ENCODE peak calls at places on chromosomes 4 and X, in five cellular contexts. P is neural crest cell, G is fibroblast of lung, D is ovary, N is A549. T is an unnamed sample.

GRCh38 chrX:32530802-32531403 is 680.4 kb downstream of the DMD start:
- DNase-seq in G (peak; percentile 14), D (no peak), N (no peak), P (peak; percentile 36), T (no peak)

GRCh38 chrX:24241822-24242648 is 71.8 kb downstream of the SUPT20HL2 start:
- DNase-seq in P (no peak), G (peak; percentile 27), D (no peak), N (peak; percentile 48), T (no peak)

GRCh38 chr4:20356565-20356964 is 104.9 kb downstream of the SLIT2 start:
- DNase-seq in N (no peak), G (peak; percentile 45), P (peak; percentile 13), D (no peak), T (no peak)

GRCh38 chr4:112183252-112183651 is 38.0 kb downstream of the FAM241A start:
- DNase-seq in P (no peak), N (no peak), G (peak; percentile 67), D (no peak), T (no peak)

GRCh38 chr4:128861856-128862518 is 52.5 kb downstream of the JADE1 start:
- DNase-seq in D (no peak), P (no peak), N (no peak), G (no peak), T (no peak)

GRCh38 chrX:40010550-40011364 is 87.0 kb downstream of the BCOR start:
- DNase-seq in P (no peak), G (no peak), D (no peak), N (no peak), T (no peak)

GRCh38 chr4:165331316-165331715 is 3.8 kb downstream of the MSMO1 start:
- DNase-seq in D (no peak), P (no peak), G (peak; percentile 44), N (no peak), T (no peak)

GRCh38 chrX:41922125-41922521 is 1.2 kb downstream of the CASK start:
- DNase-seq in G (peak; percentile 39), P (no peak), D (no peak), N (no peak), T (no peak)

GRCh38 chrX:15384304-15384703 is at the start of gene VEGFD:
- DNase-seq in N (no peak), G (peak; percentile 32), D (no peak), P (no peak), T (no peak)

GRCh38 chr4:82776925-82777542 is 21.6 kb downstream of the SCD5 start:
- DNase-seq in P (no peak), G (peak; percentile 88), N (no peak), D (no peak), T (no peak)

GRCh38 chr4:110876866-110877265 is 254.0 kb upstream of the PITX2 start:
- DNase-seq in G (no peak), P (no peak), D (no peak), N (no peak), T (no peak)

GRCh38 chrX:30309139-30309571 is at the start of gene NR0B1:
- DNase-seq in N (peak; percentile 46), G (peak; percentile 8), P (no peak), D (peak; percentile 31), T (no peak)

GRCh38 chrX:30304866-30305265 is 4.3 kb downstream of the NR0B1 start:
- DNase-seq in P (no peak), D (no peak), G (no peak), N (no peak), T (no peak)

GRCh38 chrX:30310429-30311206 is 1.4 kb upstream of the NR0B1 start:
- DNase-seq in N (no peak), P (no peak), G (no peak), D (no peak), T (no peak)

GRCh38 chrX:30307466-30307865 is 1.7 kb downstream of the NR0B1 start:
- DNase-seq in N (no peak), D (no peak), G (no peak), P (no peak), T (no peak)

GRCh38 chrX:30308263-30309138 is 689 bp downstream of the NR0B1 start:
- DNase-seq in G (no peak), D (peak; percentile 38), P (peak; percentile 9), N (peak; percentile 46), T (no peak)
- TF ChIP-seq CTCF in G (peak; percentile 9), D (no peak), P (peak; percentile 50), N (peak; percentile 65), T (no peak)

GRCh38 chrX:34580069-34580468 is 77.0 kb downstream of the TMEM47 start:
- DNase-seq in D (no peak), N (no peak), P (no peak), G (no peak), T (no peak)

GRCh38 chrX:34578237-34578636 is 78.8 kb downstream of the TMEM47 start:
- DNase-seq in P (peak; percentile 2), G (peak; percentile 21), D (no peak), N (peak; percentile 0), T (no peak)
- TF ChIP-seq CTCF in P (peak; percentile 73), G (no peak), D (no peak), N (peak; percentile 49), T (no peak)

GRCh38 chr4:67736262-67736661 is 17.9 kb downstream of the GNRHR start:
- DNase-seq in P (no peak), D (no peak), G (no peak), N (no peak), T (no peak)
- TF ChIP-seq CTCF in P (no peak), D (no peak), G (no peak), N (no peak), T (no peak)

GRCh38 chrX:37824491-37825224 is 22.7 kb downstream of the DYNLT3 start:
- DNase-seq in G (no peak), P (no peak), D (no peak), N (no peak), T (no peak)
- TF ChIP-seq CTCF in G (no peak), P (no peak), D (no peak), N (no peak), T (no peak)

GRCh38 chr4:89164400-89164799 is 53.1 kb downstream of the TIGD2 start:
- DNase-seq in P (no peak), D (no peak), N (no peak), G (no peak), T (no peak)
- TF ChIP-seq CTCF in P (peak; percentile 27), D (no peak), N (peak; percentile 44), G (no peak), T (no peak)

GRCh38 chr4:184987493-184988031 is 30.7 kb upstream of the HELT start:
- DNase-seq in N (no peak), G (no peak), D (no peak), P (no peak), T (no peak)

GRCh38 chr4:184988611-184989010 is 29.7 kb upstream of the HELT start:
- DNase-seq in P (no peak), D (no peak), G (no peak), N (no peak), T (no peak)

GRCh38 chr4:184980261-184980660 is 38.0 kb upstream of the HELT start:
- DNase-seq in D (no peak), P (no peak), N (no peak), G (no peak), T (no peak)

GRCh38 chr4:184979461-184980124 is 38.7 kb upstream of the HELT start:
- DNase-seq in N (no peak), D (no peak), P (no peak), G (no peak), T (no peak)

GRCh38 chr4:184983660-184984356 is 34.5 kb upstream of the HELT start:
- DNase-seq in P (peak; percentile 47), N (peak; percentile 26), D (peak; percentile 59), G (peak; percentile 34), T (no peak)
- TF ChIP-seq CTCF in P (peak; percentile 49), N (peak; percentile 38), D (no peak), G (peak; percentile 16), T (no peak)

GRCh38 chrX:143664302-143664701 is 28.4 kb upstream of the SLITRK4 start:
- DNase-seq in N (peak; percentile 1), P (peak; percentile 1), D (no peak), G (peak; percentile 1), T (no peak)
- TF ChIP-seq CTCF in N (peak; percentile 34), P (peak; percentile 74), D (no peak), G (no peak), T (no peak)

GRCh38 chr4:151641983-151642382 is 118.8 kb downstream of the GATB start:
- DNase-seq in D (no peak), G (no peak), N (no peak), P (no peak), T (no peak)

GRCh38 chr4:151649461-151649860 is 111.3 kb downstream of the GATB start:
- DNase-seq in D (no peak), G (no peak), P (no peak), N (no peak), T (no peak)

GRCh38 chr4:151644625-151645024 is 116.2 kb downstream of the GATB start:
- DNase-seq in N (no peak), G (no peak), D (no peak), P (peak; percentile 27), T (no peak)

GRCh38 chr4:151643564-151643963 is 117.2 kb downstream of the GATB start:
- DNase-seq in G (no peak), N (no peak), P (no peak), D (no peak), T (no peak)

GRCh38 chr4:151646322-151646721 is 114.5 kb downstream of the GATB start:
- DNase-seq in G (no peak), N (no peak), P (no peak), D (no peak), T (no peak)
- TF ChIP-seq CTCF in G (no peak), N (no peak), P (no peak), D (no peak), T (no peak)

GRCh38 chr4:15756361-15756861 is 21.7 kb upstream of the CD38 start:
- DNase-seq in P (no peak), D (no peak), N (no peak), G (peak; percentile 72), T (no peak)
- TF ChIP-seq CTCF in P (no peak), D (no peak), N (no peak), G (no peak), T (no peak)